ENCODE peak calls at places on chromosomes 5 and 9, in five cellular contexts. B is HCT116, P is fibroblast of lung, R is GM23248, D is OCI-LY7. T is an unnamed sample.
A peak's percentile ranks its signal among the peaks of the same experiment; 100 is the strongest.

GRCh38 chr5:56111404-56111781 is 116.6 kb upstream of the IL6ST start:
- DNase-seq in R (no peak), B (no peak), D (no peak), P (no peak), T (no peak)

GRCh38 chr5:79703381-79703645 is 13.7 kb downstream of the CMYA5 start:
- DNase-seq in P (no peak), R (no peak), B (no peak), D (no peak), T (no peak)

GRCh38 chr9:75451505-75451904 is 363.2 kb downstream of the OSTF1 start:
- DNase-seq in P (no peak), B (no peak), D (no peak), R (peak; percentile 4), T (no peak)

GRCh38 chr5:4207456-4207855 is 611.8 kb downstream of the IRX1 start:
- DNase-seq in R (no peak), D (no peak), P (no peak), B (no peak), T (no peak)

GRCh38 chr5:146548781-146549449 is 32.9 kb upstream of the GPR151 start:
- DNase-seq in B (no peak), D (no peak), R (no peak), P (no peak), T (no peak)

GRCh38 chr9:70883056-70883455 is 238.4 kb downstream of the TRPM3 start:
- DNase-seq in D (no peak), B (no peak), R (no peak), P (no peak), T (no peak)

GRCh38 chr5:157558089-157558595 is 17.4 kb downstream of the ADAM19 start:
- DNase-seq in B (no peak), R (peak; percentile 77), D (no peak), P (peak; percentile 77), T (peak; percentile 51)

GRCh38 chr5:159560073-159560472 is 229.8 kb upstream of the IL12B start:
- DNase-seq in R (no peak), D (no peak), P (no peak), B (no peak), T (no peak)

GRCh38 chr9:18606281-18606680 is 132.3 kb downstream of the ADAMTSL1 start:
- DNase-seq in B (no peak), R (peak; percentile 26), D (no peak), P (peak; percentile 36), T (no peak)

GRCh38 chr5:123755587-123756324 is 243.8 kb downstream of the CSNK1G3 start:
- DNase-seq in B (no peak), P (peak; percentile 70), R (peak; percentile 69), D (no peak), T (no peak)

GRCh38 chr9:89814340-89815040 is 209.7 kb downstream of the GADD45G start:
- DNase-seq in P (no peak), R (peak; percentile 49), B (no peak), D (peak; percentile 5), T (no peak)

GRCh38 chr5:57784106-57784505 is 301.5 kb upstream of the ACTBL2 start:
- DNase-seq in B (no peak), P (no peak), D (no peak), R (peak; percentile 51), T (peak; percentile 18)

GRCh38 chr5:146643805-146644204 is 127.8 kb upstream of the GPR151 start:
- DNase-seq in D (no peak), R (no peak), B (no peak), P (no peak), T (no peak)

GRCh38 chr5:14842117-14842516 is 29.5 kb downstream of the ANKH start:
- DNase-seq in P (no peak), D (peak; percentile 23), B (no peak), R (no peak), T (no peak)

GRCh38 chr9:98234231-98234825 is 21.1 kb downstream of the TBC1D2 start:
- DNase-seq in D (no peak), P (no peak), B (no peak), R (no peak), T (no peak)

GRCh38 chr9:133677126-133678010 is 41.2 kb downstream of the DBH start:
- DNase-seq in B (no peak), D (no peak), P (no peak), R (no peak), T (no peak)

GRCh38 chr5:31864015-31864414 is 225.1 kb downstream of the PDZD2 start:
- DNase-seq in R (no peak), B (no peak), D (no peak), P (no peak), T (no peak)

GRCh38 chr9:124214596-124215550 is 42.9 kb upstream of the NEK6 start:
- DNase-seq in B (no peak), D (no peak), P (no peak), R (no peak), T (no peak)

GRCh38 chr5:80959138-80959537 is 1.0 kb upstream of the RASGRF2 start:
- DNase-seq in D (no peak), B (no peak), P (no peak), R (no peak), T (no peak)
- H3K27ac ChIP-seq in D (no peak overlapping the region), B (no peak overlapping the region), P (no peak overlapping the region), R (no peak overlapping the region), T (no peak overlapping the region)

GRCh38 chr5:9015937-9016270 is 530.0 kb downstream of the SEMA5A start:
- DNase-seq in P (no peak), D (no peak), B (no peak), R (peak; percentile 32), T (no peak)
- H3K27ac ChIP-seq in P (peak overlapping the region; percentile 61), D (no peak overlapping the region), B (no peak overlapping the region), R (peak overlapping the region; percentile 72), T (no peak overlapping the region)

GRCh38 chr9:116280529-116280928 is 126.9 kb downstream of the PAPPA start:
- DNase-seq in R (no peak), P (no peak), D (no peak), B (no peak), T (peak; percentile 44)
- H3K27ac ChIP-seq in R (no peak overlapping the region), P (no peak overlapping the region), D (no peak overlapping the region), B (no peak overlapping the region), T (peak overlapping the region; percentile 18)

GRCh38 chr5:10704949-10705621 is 55.9 kb downstream of the DAP start:
- DNase-seq in R (peak; percentile 60), D (no peak), P (peak; percentile 83), B (peak; percentile 70), T (no peak)
- H3K27ac ChIP-seq in R (no peak overlapping the region), D (no peak overlapping the region), P (peak overlapping the region; percentile 46), B (peak overlapping the region; percentile 70), T (peak overlapping the region; percentile 84)

GRCh38 chr9:125758986-125759811 is 12.0 kb downstream of the PBX3 start:
- DNase-seq in B (no peak), D (peak; percentile 12), R (peak; percentile 68), P (no peak), T (no peak)
- H3K27ac ChIP-seq in B (no peak overlapping the region), D (no peak overlapping the region), R (peak overlapping the region; percentile 3), P (no peak overlapping the region), T (no peak overlapping the region)

DNA sequence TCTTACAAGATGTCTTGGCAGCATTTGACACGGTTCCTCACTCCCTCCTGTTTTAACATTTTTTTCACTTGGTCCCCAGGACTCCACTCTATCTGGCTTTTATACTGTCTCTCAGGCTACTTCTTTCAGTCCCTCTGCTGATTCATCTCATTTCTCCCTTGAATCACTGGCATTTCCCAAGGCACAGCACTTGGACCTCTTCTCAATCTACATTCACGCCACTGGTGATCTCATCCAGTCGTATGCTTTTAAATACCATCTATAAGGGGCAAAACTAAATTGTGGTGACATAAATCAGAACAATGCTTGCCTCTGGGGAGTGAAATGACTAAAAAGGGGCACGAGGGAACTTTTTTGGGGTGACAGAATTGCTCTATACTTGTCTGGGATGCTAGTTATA is 47.1 kb downstream of the MAPKAP1 start:
- DNase-seq in D (no peak), R (peak; percentile 93), P (peak; percentile 49), B (no peak), T (no peak)
- H3K27ac ChIP-seq in D (no peak overlapping the region), R (peak overlapping the region; percentile 81), P (no peak overlapping the region), B (no peak overlapping the region), T (peak overlapping the region; percentile 20)